ENCODE peak calls at places on chromosomes 5 and 9, in seven cellular contexts. W is HuH-7.5; Z is HFFc6; B is CD4-positive, alpha-beta T cell; N is GM13976; P is stimulated activated effector memory CD8-positive, alpha-beta T cell treated with anti-CD3 and anti-CD28 coated beads, Interleukin-12 subunit alpha, Interleukin-12 subunit beta, amount 100 ng/mL, for 72 hours; G is central memory CD8-positive, alpha-beta T cell. E is an unnamed sample.
A peak's percentile ranks its signal among the peaks of the same experiment; 100 is the strongest.

GRCh38 chr9:125325821-125326220 is 64.2 kb downstream of the GAPVD1 start:
- DNase-seq in B (no peak), P (no peak), W (no peak), G (no peak), Z (peak; percentile 15), N (no peak), E (no peak)

GRCh38 chr9:16540996-16541668 is 329.3 kb downstream of the BNC2 start:
- DNase-seq in N (no peak), Z (no peak), G (no peak), P (no peak), W (no peak), B (no peak), E (no peak)

GRCh38 chr9:89603629-89604462 is 966 bp upstream of the GADD45G start:
- DNase-seq in P (no peak), W (peak; percentile 71), Z (no peak), G (no peak), N (peak; percentile 66), B (peak; percentile 23), E (peak; percentile 20)

GRCh38 chr5:54175-54730 is 37.7 kb upstream of the PLEKHG4B start:
- DNase-seq in W (no peak), B (no peak), Z (no peak), P (no peak), G (no peak), N (no peak), E (no peak)

GRCh38 chr5:169723103-169723831 is 86.2 kb downstream of the DOCK2 start:
- DNase-seq in B (no peak), W (no peak), P (no peak), G (no peak), N (no peak), Z (no peak), E (no peak)

GRCh38 chr9:20321683-20322082 is 300.6 kb downstream of the MLLT3 start:
- DNase-seq in P (no peak), N (no peak), W (no peak), G (no peak), B (peak; percentile 68), Z (no peak), E (peak; percentile 5)

GRCh38 chr9:125632321-125633115 is 74.5 kb downstream of the MAPKAP1 start:
- DNase-seq in Z (peak; percentile 62), G (no peak), B (no peak), N (peak; percentile 60), P (peak; percentile 70), W (peak; percentile 68), E (no peak)

GRCh38 chr9:18548456-18548855 is 74.5 kb downstream of the ADAMTSL1 start:
- DNase-seq in B (no peak), P (no peak), N (no peak), G (no peak), Z (no peak), W (no peak), E (no peak)

GRCh38 chr9:121849554-121849953 is 198.1 kb downstream of the DAB2IP start:
- DNase-seq in B (no peak), N (no peak), W (no peak), G (no peak), Z (no peak), P (no peak), E (no peak)

GRCh38 chr9:88783613-88784230 is 207.5 kb upstream of the S1PR3 start:
- DNase-seq in P (no peak), W (no peak), G (no peak), N (no peak), B (no peak), Z (no peak), E (no peak)

E was measured in immature natural killer cell.